ENCODE peak calls at places on chromosomes 13 and 19, in six cellular contexts. W is fibroblast of mammary gland; C is CD4-positive, alpha-beta T cell; E is activated CD8-positive, alpha-beta T cell treated with anti-CD3 and anti-CD28 coated beads for 36 hours; L is type B pancreatic cell; T is coronary artery. H is an unnamed sample.

GRCh38 chr19:55503447-55504251 is 15.4 kb downstream of the SSC5D start:
- DNase-seq in L (peak), C (peak), E (peak), W (peak), T (peak), H (peak)

GRCh38 chr19:38248421-38248820 is 7.8 kb downstream of the PPP1R14A start:
- DNase-seq in L (no peak), E (no peak), W (no peak), T (no peak), C (no peak), H (no peak)

GRCh38 chr19:38702278-38702677 is 42.0 kb downstream of the CAPN12 start:
- DNase-seq in L (no peak), E (no peak), W (no peak), T (no peak), C (no peak), H (no peak)

GRCh38 chr19:44848036-44848804 is 2.1 kb downstream of the NECTIN2 start:
- DNase-seq in L (no peak), W (peak), E (peak), T (peak), C (no peak), H (no peak)

GRCh38 chr19:8085606-8086464 is 33.3 kb downstream of the CCL25 start:
- DNase-seq in W (no peak), E (no peak), L (no peak), T (no peak), C (no peak), H (no peak)

GRCh38 chr13:73268306-73268705 is 209.5 kb downstream of the KLF5 start:
- DNase-seq in T (no peak), W (peak), L (no peak), C (no peak), E (no peak), H (no peak)

GRCh38 chr13:23449386-23450162 is 16.1 kb upstream of the SACS start:
- DNase-seq in C (no peak), T (no peak), E (no peak), W (no peak), L (no peak), H (peak)

GRCh38 chr13:108549989-108550388 is 79.4 kb upstream of the MYO16 start:
- DNase-seq in C (no peak), W (no peak), T (no peak), L (no peak), E (no peak), H (no peak)

GRCh38 chr13:78604782-78605611 is 1.6 kb upstream of the POU4F1 start:
- DNase-seq in E (no peak), L (no peak), C (no peak), T (no peak), W (peak), H (no peak)

DNA sequence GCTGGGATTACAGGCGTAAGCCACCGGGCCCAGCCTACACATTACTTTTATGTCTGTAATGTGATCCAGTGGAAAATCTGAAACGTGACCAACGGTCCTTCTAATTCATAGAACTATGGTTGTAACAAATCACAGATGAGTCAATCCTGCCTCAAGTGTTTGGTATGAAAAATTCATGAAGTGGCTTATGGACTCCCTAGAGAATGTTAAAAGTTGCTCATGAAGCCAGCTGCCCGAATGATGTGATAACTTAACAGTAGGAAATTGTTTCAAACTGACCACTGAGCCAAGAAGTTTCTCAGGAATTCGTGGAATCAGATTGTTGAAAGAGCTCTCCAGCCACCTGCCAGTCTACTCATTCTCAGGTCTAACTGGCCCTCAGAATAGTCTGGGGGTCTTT is 59.4 kb upstream of the FARP1 start:
- DNase-seq in T (no peak), W (peak), E (no peak), L (no peak), C (no peak), H (no peak)
- TF ChIP-seq CTCF in T (no peak), W (peak), E (no peak), L (no peak), C (no peak), H (peak)

GRCh38 chr13:29103036-29103800 is 283.1 kb downstream of the MTUS2 start:
- DNase-seq in W (no peak), L (no peak), T (no peak), C (no peak), E (no peak), H (no peak)

GRCh38 chr13:29104461-29104860 is 284.3 kb downstream of the MTUS2 start:
- DNase-seq in C (no peak), T (no peak), L (no peak), E (no peak), W (no peak), H (no peak)

GRCh38 chr13:29110003-29110402 is 289.9 kb downstream of the MTUS2 start:
- DNase-seq in E (no peak), W (no peak), C (no peak), L (no peak), T (no peak), H (no peak)

GRCh38 chr13:29106651-29107050 is 286.5 kb downstream of the MTUS2 start:
- DNase-seq in E (no peak), W (no peak), L (no peak), T (no peak), C (no peak), H (no peak)

DNA sequence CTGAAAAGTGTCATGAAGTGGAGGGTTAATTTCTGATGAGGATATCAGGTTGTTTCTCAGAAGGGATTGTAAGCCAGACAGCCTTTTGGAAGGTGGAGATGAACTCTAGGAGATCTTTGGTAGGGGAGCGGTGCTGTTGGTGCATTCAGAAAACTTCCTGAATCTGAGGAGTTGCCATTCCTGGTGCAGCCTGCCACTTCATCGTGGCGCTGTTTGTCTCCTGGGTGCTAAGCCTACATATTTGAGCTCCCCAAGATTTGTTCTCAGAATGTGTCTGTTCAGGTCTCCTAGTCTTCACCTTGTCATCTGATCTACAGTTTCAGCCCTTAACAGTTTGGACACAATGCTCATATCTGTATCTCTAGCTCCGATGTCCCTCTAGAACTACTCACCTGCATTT is 285.6 kb downstream of the MTUS2 start:
- DNase-seq in W (no peak), C (no peak), E (no peak), T (no peak), L (no peak), H (no peak)
- TF ChIP-seq CTCF in W (no peak), C (no peak), E (no peak), T (no peak), L (peak), H (no peak)

GRCh38 chr19:4624301-4624700 is 15.0 kb upstream of the TNFAIP8L1 start:
- DNase-seq in T (no peak), E (no peak), C (no peak), W (no peak), L (no peak), H (no peak)

GRCh38 chr19:4620675-4621074 is 18.6 kb upstream of the TNFAIP8L1 start:
- DNase-seq in C (no peak), W (no peak), E (no peak), L (no peak), T (no peak), H (no peak)

GRCh38 chr19:4619668-4620294 is 19.5 kb upstream of the TNFAIP8L1 start:
- DNase-seq in W (no peak), E (no peak), T (no peak), C (no peak), L (no peak), H (no peak)

GRCh38 chr19:4624733-4625362 is 14.5 kb upstream of the TNFAIP8L1 start:
- DNase-seq in L (no peak), E (no peak), C (no peak), W (no peak), T (no peak), H (no peak)

DNA sequence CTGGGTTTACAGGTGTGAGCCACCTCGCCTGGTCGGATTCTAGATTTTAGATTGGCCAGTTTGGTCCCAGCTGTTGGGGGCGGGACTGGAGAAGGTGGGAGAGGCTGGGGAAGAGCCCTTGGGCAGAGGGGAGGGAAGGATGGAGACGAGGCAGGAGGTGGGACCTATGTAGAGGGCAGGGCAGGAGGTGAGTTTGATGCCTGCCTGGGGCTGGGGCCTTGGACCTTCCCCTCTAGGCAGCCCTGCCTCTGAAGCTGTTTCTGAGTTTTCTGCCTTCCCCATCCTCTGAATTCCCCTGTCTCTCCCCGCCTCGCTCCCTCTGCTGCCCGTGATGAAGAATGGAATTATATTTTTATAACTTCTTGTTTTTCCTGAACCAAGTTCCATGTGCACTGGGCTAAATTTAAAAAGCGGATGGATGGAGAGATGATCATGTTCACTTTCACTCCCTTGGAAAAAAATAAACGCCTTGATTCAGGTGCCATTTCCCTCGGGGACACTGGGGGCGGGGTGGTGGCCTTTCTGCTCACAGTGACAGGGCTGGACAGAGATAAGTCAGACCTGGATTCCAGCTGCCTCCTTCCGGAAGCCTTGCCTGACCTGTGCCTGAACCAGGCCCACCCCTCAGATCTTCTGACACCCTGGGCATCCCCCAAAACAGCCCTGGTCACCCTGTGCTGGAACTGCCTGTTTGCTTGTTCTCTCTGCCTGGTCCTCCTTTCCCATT is 16.5 kb upstream of the TNFAIP8L1 start:
- DNase-seq in E (no peak), T (no peak), C (no peak), L (no peak), W (no peak), H (no peak)
- TF ChIP-seq CTCF in E (no peak), T (no peak), C (no peak), L (peak), W (no peak), H (peak)

GRCh38 chr19:1468274-1469199 is 10.5 kb downstream of the C19orf25 start:
- DNase-seq in C (no peak), T (no peak), W (peak), E (peak), L (no peak), H (no peak)
- TF ChIP-seq CTCF in C (no peak), T (no peak), W (no peak), E (no peak), L (no peak), H (no peak)

DNA sequence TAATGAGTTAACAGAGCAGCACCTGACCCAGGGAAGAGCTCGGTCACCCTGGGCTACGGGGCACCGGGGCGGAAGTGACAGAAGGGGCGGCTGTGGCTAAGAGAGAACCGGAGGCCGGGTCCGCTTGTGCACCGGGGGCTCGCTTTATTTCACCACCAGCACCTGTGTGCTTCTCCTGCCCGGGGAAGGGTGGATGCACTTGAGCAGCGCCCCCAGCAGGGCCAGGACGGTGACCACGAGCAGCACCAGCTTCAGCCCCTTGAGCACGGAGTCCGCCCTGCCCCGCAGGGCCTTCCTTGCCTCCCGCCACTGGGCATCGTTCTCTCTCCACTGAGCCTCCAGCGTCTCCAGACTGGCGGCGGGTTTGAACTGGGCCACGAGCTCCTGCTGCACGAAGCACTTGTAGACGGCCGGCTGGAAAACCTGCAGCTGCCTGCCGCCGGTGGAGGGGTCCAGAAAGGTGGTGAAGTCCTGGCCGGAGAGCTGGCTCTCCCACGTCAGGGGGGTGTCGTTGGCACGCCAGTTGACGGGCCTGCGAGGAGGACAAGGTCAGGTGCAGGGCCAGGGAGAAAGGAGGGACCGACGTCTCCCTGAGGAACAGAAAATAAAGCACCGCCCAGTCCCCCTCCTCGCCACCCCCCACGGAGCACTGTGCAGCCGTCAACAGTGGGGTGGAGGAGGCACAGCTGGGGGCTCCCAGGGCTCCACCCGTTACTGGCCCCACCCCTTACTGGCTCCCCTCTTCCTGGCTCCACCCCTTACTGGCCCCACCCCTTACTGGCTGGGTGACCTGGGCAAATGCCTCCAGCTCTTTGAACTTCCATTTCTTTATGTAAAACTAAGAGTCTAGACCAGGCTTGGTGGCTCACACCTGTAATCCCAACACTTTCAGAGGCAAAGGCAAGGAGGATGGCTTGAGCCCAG is 3.6 kb downstream of the FAM187B start:
- DNase-seq in T (no peak), E (no peak), W (no peak), L (peak), C (no peak), H (peak)
- TF ChIP-seq CTCF in T (no peak), E (no peak), W (no peak), L (no peak), C (no peak), H (no peak)

GRCh38 chr19:13055213-13056051 is 47.2 kb downstream of the LYL1 start:
- DNase-seq in T (peak), E (no peak), C (no peak), W (peak), L (peak), H (peak)
- TF ChIP-seq CTCF in T (no peak), E (no peak), C (no peak), W (no peak), L (no peak), H (peak)

GRCh38 chr19:11528551-11529341 is at the start of gene ECSIT:
- DNase-seq in L (peak), T (peak), E (peak), W (peak), C (peak), H (peak)

GRCh38 chr19:11535792-11536595 is 2.7 kb upstream of the CNN1 start:
- DNase-seq in E (peak), T (peak), W (peak), C (peak), L (peak), H (peak)

GRCh38 chr19:11534538-11534937 is 4.1 kb upstream of the CNN1 start:
- DNase-seq in E (no peak), C (no peak), L (no peak), W (no peak), T (no peak), H (no peak)

GRCh38 chr19:11530432-11530831 is 1.5 kb upstream of the ECSIT start:
- DNase-seq in T (peak), E (peak), W (peak), L (no peak), C (no peak), H (no peak)
- TF ChIP-seq CTCF in T (no peak), E (no peak), W (peak), L (no peak), C (no peak), H (peak)